ENCODE peak calls at places on chromosomes 16 and 17, in eight cellular contexts. I is spleen, R is lower lobe of right lung, U is A549, W is mucosa of descending colon, E is epithelial cell of esophagus, S is neural progenitor cell, X is fibroblast of the aortic adventitia. Z is an unnamed sample.

GRCh38 chr16:5916711-5917191 is 819.2 kb upstream of the EEF2KMT start:
- DNase-seq in U (no peak), W (no peak), S (peak; percentile 61), R (no peak), E (peak; percentile 39), I (no peak), X (no peak), Z (peak; percentile 25)

GRCh38 chr17:45311762-45312476 is 4.9 kb downstream of the MAP3K14 start:
- DNase-seq in S (no peak), I (peak; percentile 91), R (peak; percentile 81), E (peak; percentile 96), U (peak; percentile 62), W (peak; percentile 85), X (no peak), Z (peak; percentile 50)

GRCh38 chr16:23785842-23786241 is 31.0 kb downstream of the CHP2 start:
- DNase-seq in U (no peak), W (no peak), E (no peak), X (no peak), R (no peak), I (no peak), S (no peak), Z (no peak)

GRCh38 chr16:22948603-22949368 is 134.8 kb downstream of the HS3ST2 start:
- DNase-seq in R (peak; percentile 56), I (peak; percentile 81), W (peak; percentile 85), E (peak; percentile 80), X (peak; percentile 67), U (peak; percentile 61), S (peak; percentile 81), Z (peak; percentile 23)

GRCh38 chr16:74201561-74201960 is 95.1 kb upstream of the PSMD7 start:
- DNase-seq in R (no peak), I (no peak), E (no peak), W (no peak), X (no peak), U (no peak), S (no peak), Z (no peak)

GRCh38 chr17:37650419-37651003 is 7.3 kb upstream of the DDX52 start:
- DNase-seq in X (peak; percentile 59), S (peak; percentile 74), E (peak; percentile 49), R (no peak), W (peak; percentile 63), I (no peak), U (peak; percentile 67), Z (peak; percentile 53)

GRCh38 chr17:58302919-58303551 is 22.3 kb upstream of the MPO start:
- DNase-seq in E (no peak), W (no peak), I (no peak), U (no peak), S (no peak), R (no peak), X (no peak), Z (no peak)

GRCh38 chr16:49513040-49513439 is 139.4 kb downstream of the C16orf78 start:
- DNase-seq in W (peak; percentile 28), E (no peak), X (peak; percentile 10), S (peak; percentile 53), U (peak; percentile 31), I (peak; percentile 41), R (peak; percentile 38), Z (no peak)

GRCh38 chr17:28466521-28467048 is 6.9 kb upstream of the SLC13A2 start:
- DNase-seq in E (no peak), W (no peak), S (no peak), I (no peak), R (no peak), U (no peak), X (peak; percentile 34), Z (no peak)

GRCh38 chr16:19997734-19998133 is 76.0 kb downstream of the GPR139 start:
- DNase-seq in W (no peak), I (no peak), R (no peak), S (no peak), X (no peak), U (no peak), E (no peak), Z (no peak)

GRCh38 chr17:80731255-80731840 is 186.7 kb downstream of the RPTOR start:
- DNase-seq in I (no peak), U (no peak), X (no peak), E (no peak), W (no peak), S (no peak), R (no peak), Z (no peak)

GRCh38 chr17:61221597-61222471 is 177.8 kb upstream of the TBX2 start:
- DNase-seq in S (no peak), X (no peak), U (no peak), R (no peak), W (no peak), E (no peak), I (no peak), Z (no peak)

DNA sequence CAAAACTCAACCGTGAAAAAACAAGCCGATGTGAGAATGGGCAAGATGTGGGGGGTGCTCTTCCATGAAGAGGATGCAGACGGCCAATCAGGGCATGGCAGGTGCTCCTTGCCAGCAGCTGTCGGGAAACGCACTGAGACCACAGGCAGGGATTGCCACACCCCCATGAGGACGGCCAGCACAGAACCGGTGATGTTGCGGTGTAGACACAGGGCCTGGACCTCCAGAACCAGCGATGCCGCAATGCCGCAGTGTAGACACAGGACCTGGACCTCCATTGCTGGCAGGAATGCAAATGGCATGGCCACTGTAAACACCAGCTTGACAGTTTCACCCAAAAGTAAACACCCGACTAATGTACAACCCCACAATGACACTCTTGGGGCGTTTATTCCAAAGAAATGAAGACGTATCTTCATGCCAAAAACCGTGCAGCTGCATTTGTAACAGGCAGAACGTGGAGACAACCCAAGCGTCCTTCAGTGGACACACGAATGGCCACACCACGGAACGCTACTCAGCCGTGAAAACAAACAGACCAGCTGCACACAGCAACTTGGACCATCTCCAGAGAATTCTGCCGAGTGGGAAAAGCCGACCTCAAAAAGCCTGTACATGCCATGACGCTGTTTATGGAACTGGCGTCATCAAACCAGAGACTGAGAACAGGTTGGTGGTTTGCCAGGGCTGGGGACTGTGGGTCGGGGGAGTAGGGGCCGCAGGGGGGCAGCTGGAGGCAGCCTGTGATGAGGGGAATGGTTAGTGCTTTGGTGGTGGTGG is 165.1 kb downstream of the BANP start:
- DNase-seq in U (no peak), S (no peak), I (no peak), X (peak; percentile 46), W (no peak), E (no peak), R (no peak), Z (peak; percentile 41)
- TF ChIP-seq CTCF in U (no peak), S (no peak), I (no peak), X (no peak), W (no peak), E (no peak), R (no peak), Z (no peak)

GRCh38 chr17:3887811-3888210 is 5.0 kb downstream of the CAMKK1 start:
- DNase-seq in R (no peak), W (no peak), S (no peak), I (no peak), X (no peak), E (no peak), U (no peak), Z (peak; percentile 29)
- H3K4me3 ChIP-seq in R (no peak overlapping the region), W (no peak overlapping the region), S (no peak overlapping the region), I (no peak overlapping the region), X (no peak overlapping the region), E (no peak overlapping the region), U (no peak overlapping the region), Z (no peak overlapping the region)

GRCh38 chr16:17386229-17386628 is 84.5 kb downstream of the XYLT1 start:
- DNase-seq in S (peak; percentile 78), R (no peak), I (no peak), E (no peak), W (no peak), U (no peak), X (no peak), Z (no peak)
- TF ChIP-seq CTCF in S (no peak), R (no peak), I (no peak), E (no peak), W (no peak), U (no peak), X (no peak), Z (no peak)

GRCh38 chr17:31726980-31727427 is 132.0 kb downstream of the COPRS start:
- DNase-seq in I (no peak), U (no peak), E (peak; percentile 67), S (no peak), R (no peak), X (no peak), W (no peak), Z (peak; percentile 59)
- H3K4me3 ChIP-seq in I (no peak overlapping the region), U (no peak overlapping the region), E (no peak overlapping the region), S (no peak overlapping the region), R (no peak overlapping the region), X (no peak overlapping the region), W (no peak overlapping the region), Z (no peak overlapping the region)

DNA sequence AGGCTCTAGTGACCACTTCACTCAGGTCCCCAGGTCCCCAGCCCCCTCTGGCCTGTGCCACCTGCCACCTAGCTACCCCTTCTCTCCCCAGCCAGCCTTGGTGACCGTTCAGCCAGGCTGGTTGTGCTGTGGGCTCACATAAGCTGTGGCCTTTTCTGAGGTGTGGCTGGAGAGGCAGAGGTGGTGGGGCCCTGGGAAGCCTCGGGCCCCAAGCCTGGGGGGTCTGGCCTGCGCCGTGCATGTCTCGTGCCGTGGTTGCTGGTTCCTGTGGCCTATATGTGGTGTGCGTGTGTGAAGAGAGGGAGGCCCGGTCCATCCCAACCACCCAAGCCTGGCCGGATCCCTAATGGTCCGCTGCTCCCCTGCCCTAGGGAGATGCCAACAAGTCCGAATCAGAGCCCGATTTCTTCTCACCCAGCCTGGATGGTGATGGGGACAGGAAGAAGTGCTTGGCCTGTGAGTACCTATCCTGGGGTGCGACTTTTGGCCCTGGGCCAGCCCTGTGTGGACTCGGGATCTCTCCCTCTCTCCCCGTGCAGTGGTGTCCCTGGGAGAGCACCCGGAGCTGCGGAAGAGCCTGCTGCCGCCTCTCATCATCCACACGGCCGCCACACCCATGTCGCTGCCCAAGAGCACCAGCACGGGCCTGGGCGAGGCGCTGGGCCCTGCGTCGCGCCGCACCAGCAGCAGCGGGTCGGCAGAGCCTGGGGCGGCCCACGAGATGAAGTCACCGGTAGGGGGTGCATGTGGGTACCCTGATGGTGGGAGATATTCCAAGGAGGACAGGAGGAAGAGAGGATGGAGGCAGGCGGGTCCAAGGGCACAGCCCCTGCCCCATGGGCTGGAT is 35.9 kb downstream of the CACNA1G start:
- DNase-seq in X (no peak), I (no peak), U (no peak), W (peak; percentile 51), R (no peak), E (no peak), S (peak; percentile 71), Z (no peak)
- TF ChIP-seq CTCF in X (peak; percentile 17), I (no peak), U (no peak), W (no peak), R (peak; percentile 21), E (no peak), S (peak; percentile 67), Z (peak; percentile 41)

Z was measured in astrocyte of the spinal cord.